ENCODE peak calls at places on chromosomes 11 and 22, in seven cellular contexts. F is neuronal stem cell, E is IMR-90, C is H9, T is mesenchymal stem cell, V is H1, S is trophoblast cell. L is an unnamed sample. For H3K4me1, the result is how much of the 10 kb centered on the place peaks cover.

GRCh38 chr11:114135737-114136151 is 76.2 kb downstream of the ZBTB16 start:
- DNase-seq in F (no peak), E (no peak), C (peak), T (peak), V (peak), S (peak), L (peak)

GRCh38 chr11:65528819-65529350 is 4.0 kb downstream of the SCYL1 start:
- DNase-seq in F (no peak), E (no peak), C (no peak), T (no peak), V (no peak), S (no peak), L (no peak)

GRCh38 chr22:30572840-30573593 is 1.4 kb downstream of the GAL3ST1 start:
- DNase-seq in F (no peak), E (no peak), C (no peak), T (no peak), V (no peak), S (no peak), L (no peak)

GRCh38 chr11:34633990-34634725 is 13.3 kb downstream of the EHF start:
- DNase-seq in F (no peak), E (peak), C (no peak), T (no peak), V (no peak), S (peak), L (no peak)

GRCh38 chr11:27882066-27882697 is 181.9 kb upstream of the BDNF start:
- DNase-seq in F (no peak), E (peak), C (no peak), T (peak), V (no peak), S (peak), L (no peak)

GRCh38 chr11:58765078-58765477 is 33.3 kb upstream of the GLYAT start:
- DNase-seq in F (no peak), E (no peak), C (no peak), T (no peak), V (no peak), S (no peak), L (no peak)

GRCh38 chr11:13287026-13287425 is 9.4 kb downstream of the BMAL1 start:
- DNase-seq in F (no peak), E (no peak), C (no peak), T (no peak), V (no peak), S (no peak), L (no peak)

GRCh38 chr11:61679893-61680621 is at the start of gene DAGLA:
- DNase-seq in F (peak), E (peak), C (peak), T (peak), V (no peak), S (peak), L (peak)

GRCh38 chr22:48261706-48262105 is 1499.3 kb downstream of the TBC1D22A start:
- DNase-seq in F (no peak), E (no peak), C (no peak), T (no peak), V (no peak), S (no peak), L (peak)

GRCh38 chr11:12556155-12556554 is 118.1 kb upstream of the TEAD1 start:
- DNase-seq in F (no peak), E (peak), C (no peak), T (peak), V (no peak), S (no peak), L (peak)

GRCh38 chr11:69136471-69136870 is 19.3 kb upstream of the SMIM38 start:
- DNase-seq in F (no peak), E (no peak), C (no peak), T (no peak), V (no peak), S (no peak), L (no peak)

GRCh38 chr11:112024178-112024777 is 930 bp upstream of the DLAT start:
- DNase-seq in F (peak), E (no peak), C (no peak), T (no peak), V (no peak), S (no peak), L (peak)

GRCh38 chr11:120792306-120792705 is 231.6 kb upstream of the TBCEL start:
- DNase-seq in F (no peak), E (no peak), C (no peak), T (no peak), V (no peak), S (no peak), L (no peak)

GRCh38 chr22:36486619-36487384 is 5.4 kb upstream of the TXN2 start:
- DNase-seq in F (no peak), E (peak), C (peak), T (peak), V (no peak), S (peak), L (peak)

GRCh38 chr11:78074756-78075155 is 4.9 kb downstream of the NDUFC2 start:
- DNase-seq in F (no peak), E (no peak), C (no peak), T (no peak), V (no peak), S (peak), L (no peak)

GRCh38 chr11:120747801-120748484 is 236.4 kb downstream of the GRIK4 start:
- DNase-seq in F (no peak), E (no peak), C (no peak), T (no peak), V (no peak), S (no peak), L (no peak)

GRCh38 chr11:10918275-10918674 is 60.4 kb upstream of the ZBED5 start:
- DNase-seq in F (no peak), E (no peak), C (no peak), T (no peak), V (no peak), S (no peak), L (no peak)

GRCh38 chr22:39348909-39349505 is 784 bp upstream of the SYNGR1 start:
- DNase-seq in F (no peak), E (no peak), C (no peak), T (no peak), V (no peak), S (no peak), L (no peak)

GRCh38 chr11:124612045-124612444 is 817 bp downstream of the PANX3 start:
- DNase-seq in F (no peak), E (no peak), C (no peak), T (no peak), V (no peak), S (no peak), L (no peak)

GRCh38 chr11:44028401-44028800 is 19.4 kb upstream of the ACCSL start:
- DNase-seq in F (no peak), E (no peak), C (peak), T (no peak), V (no peak), S (no peak), L (no peak)

GRCh38 chr11:118912742-118913410 is 12.8 kb downstream of the BCL9L start:
- DNase-seq in F (no peak), E (peak), C (no peak), T (peak), V (no peak), S (peak), L (peak)
- H3K4me1 ChIP-seq in F (half or more), E (half or more), C (under half), T (half or more), V (under half), S (half or more), L (half or more)

GRCh38 chr22:19735665-19736510 is 12.5 kb downstream of the GP1BB start:
- DNase-seq in F (no peak), E (no peak), C (no peak), T (no peak), V (no peak), S (no peak), L (no peak)
- H3K18ac ChIP-seq in F (peak), E (no peak), C (no peak), T (no peak), V (no peak), S (no peak), L (no peak)

GRCh38 chr11:70769106-70769505 is 370.8 kb downstream of the CTTN start:
- DNase-seq in F (no peak), E (no peak), C (no peak), T (no peak), V (no peak), S (no peak), L (no peak)

GRCh38 chr11:70769521-70769920 is 371.2 kb downstream of the CTTN start:
- DNase-seq in F (no peak), E (no peak), C (no peak), T (no peak), V (no peak), S (no peak), L (no peak)

GRCh38 chr11:70764356-70764905 is 366.1 kb downstream of the CTTN start:
- DNase-seq in F (no peak), E (no peak), C (no peak), T (no peak), V (no peak), S (no peak), L (no peak)

GRCh38 chr11:70768346-70769095 is 370.2 kb downstream of the CTTN start:
- DNase-seq in F (no peak), E (no peak), C (no peak), T (no peak), V (no peak), S (no peak), L (no peak)

DNA sequence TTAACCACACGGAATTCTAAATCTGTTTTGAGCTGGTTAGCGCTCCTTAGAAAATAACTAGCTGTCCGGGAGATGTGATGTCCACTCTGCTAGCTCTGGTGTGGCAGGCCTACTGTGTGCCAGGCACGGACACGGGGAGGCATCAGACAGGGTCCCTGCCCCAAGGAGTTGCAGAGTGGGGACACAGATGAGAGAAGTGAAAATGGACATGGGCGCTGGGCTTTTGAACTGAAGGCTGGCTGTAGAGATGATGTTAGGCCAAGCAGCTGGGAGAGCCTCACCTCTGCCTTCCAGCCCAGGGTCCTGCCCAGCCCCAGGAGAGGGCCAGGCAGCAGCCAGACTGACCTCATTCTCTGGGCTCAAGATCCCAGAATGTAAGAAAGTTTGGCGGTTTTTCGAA is 368.6 kb downstream of the CTTN start:
- DNase-seq in F (no peak), E (no peak), C (no peak), T (no peak), V (no peak), S (no peak), L (no peak)
- H3K27ac ChIP-seq in F (no peak), E (no peak), C (no peak), T (no peak), V (no peak), S (no peak), L (no peak)

GRCh38 chr11:128662960-128663359 is 30.9 kb upstream of the FLI1 start:
- DNase-seq in F (no peak), E (no peak), C (no peak), T (no peak), V (no peak), S (no peak), L (peak)
- H3K4me1 ChIP-seq in F (under half), E (under half), C (under half), T (under half), V (under half), S (under half), L (under half)

DNA sequence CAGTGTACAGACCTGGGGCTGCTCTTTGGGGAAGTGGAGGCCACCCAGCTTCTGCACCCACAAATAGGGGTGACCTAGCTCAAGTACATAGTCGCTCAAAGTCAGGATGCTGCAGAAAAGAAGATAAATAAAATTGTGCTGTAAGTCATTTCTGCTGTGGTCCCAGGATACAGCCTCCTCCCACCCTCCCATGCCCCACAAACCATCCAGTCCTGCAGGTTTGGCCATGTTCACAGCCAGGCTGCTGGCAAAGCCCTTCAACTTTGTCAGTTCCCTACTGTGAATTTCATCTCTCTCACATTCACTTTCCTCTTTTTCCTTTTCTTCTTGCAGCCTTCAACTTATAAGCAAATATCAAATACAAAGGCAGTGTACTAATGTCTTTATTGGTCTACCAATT is 33.6 kb downstream of the THOC5 start:
- DNase-seq in F (no peak), E (no peak), C (no peak), T (no peak), V (no peak), S (no peak), L (no peak)
- H3K18ac ChIP-seq in F (no peak), E (no peak), C (no peak), T (no peak), V (no peak), S (no peak), L (no peak)

GRCh38 chr11:19242184-19242932 is 1.6 kb upstream of the E2F8 start:
- DNase-seq in F (no peak), E (no peak), C (peak), T (peak), V (no peak), S (peak), L (peak)
- H3K27ac ChIP-seq in F (no peak), E (no peak), C (no peak), T (no peak), V (no peak), S (peak), L (no peak)

DNA sequence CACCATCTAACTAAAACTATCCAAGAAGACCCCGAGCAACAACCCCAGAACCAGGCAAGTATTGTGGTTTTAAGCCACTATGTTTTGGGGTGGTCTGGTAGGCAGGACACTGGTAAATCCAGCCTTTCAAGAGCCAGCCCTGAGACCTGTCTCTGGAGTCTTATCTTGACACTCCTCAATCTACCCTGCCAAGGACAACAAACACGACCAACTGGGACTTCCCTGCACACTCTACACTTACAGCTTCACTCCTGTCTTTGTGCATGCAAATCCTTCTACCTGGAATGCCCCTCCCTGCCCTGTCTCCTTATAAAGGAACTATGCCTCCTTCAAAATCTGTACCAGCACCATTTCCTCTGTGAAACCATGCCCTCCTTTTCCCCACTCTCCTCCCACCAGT is 107.3 kb downstream of the RPL27A start:
- DNase-seq in F (no peak), E (no peak), C (no peak), T (no peak), V (no peak), S (no peak), L (no peak)
- H3K4me1 ChIP-seq in F (under half), E (under half), C (under half), T (under half), V (under half), S (under half), L (under half)

GRCh38 chr11:36751251-36751839 is 153.3 kb upstream of the RAG2 start:
- DNase-seq in F (no peak), E (no peak), C (no peak), T (no peak), V (no peak), S (no peak), L (no peak)
- H3K18ac ChIP-seq in F (no peak), E (no peak), C (no peak), T (no peak), V (no peak), S (no peak), L (no peak)

GRCh38 chr11:60265373-60266214 is 14.9 kb upstream of the MS4A4A start:
- DNase-seq in F (peak), E (peak), C (no peak), T (peak), V (no peak), S (peak), L (peak)
- H3K27ac ChIP-seq in F (no peak), E (no peak), C (no peak), T (no peak), V (no peak), S (no peak), L (no peak)